ENCODE peak calls at places on chromosome 1, in six cellular contexts. One of them, this sample, is unnamed.

GRCh38 chr1:214604543-214604942 is 1.5 kb downstream of the CENPF start:
- DNase-seq in COR-L47: no peak
- DNase-seq in activated effector memory CD4-positive, alpha-beta T cell treated with anti-CD3 and anti-CD28 coated beads, Interleukin-2, amount 50 U/mL, for 16 hours: no peak
- DNase-seq in T-helper 1 cell: no peak
- DNase-seq in CD8-positive, alpha-beta T cell: no peak
- DNase-seq in effector memory CD4-positive, alpha-beta T cell: no peak
- DNase-seq in this sample: no peak

GRCh38 chr1:226123212-226123560 is 60.7 kb downstream of the H3-3A start:
- DNase-seq in COR-L47: no peak
- DNase-seq in activated effector memory CD4-positive, alpha-beta T cell treated with anti-CD3 and anti-CD28 coated beads, Interleukin-2, amount 50 U/mL, for 16 hours: no peak
- DNase-seq in T-helper 1 cell: no peak
- DNase-seq in CD8-positive, alpha-beta T cell: no peak
- DNase-seq in effector memory CD4-positive, alpha-beta T cell: no peak
- DNase-seq in this sample: no peak

GRCh38 chr1:210233495-210234253 is 1.1 kb downstream of the SERTAD4 start:
- DNase-seq in COR-L47: no peak
- DNase-seq in activated effector memory CD4-positive, alpha-beta T cell treated with anti-CD3 and anti-CD28 coated beads, Interleukin-2, amount 50 U/mL, for 16 hours: peak; percentile 64
- DNase-seq in T-helper 1 cell: no peak
- DNase-seq in CD8-positive, alpha-beta T cell: no peak
- DNase-seq in effector memory CD4-positive, alpha-beta T cell: no peak
- DNase-seq in this sample: no peak

GRCh38 chr1:238343869-238344268 is 453.1 kb upstream of the ZP4 start:
- DNase-seq in COR-L47: no peak
- DNase-seq in activated effector memory CD4-positive, alpha-beta T cell treated with anti-CD3 and anti-CD28 coated beads, Interleukin-2, amount 50 U/mL, for 16 hours: no peak
- DNase-seq in T-helper 1 cell: no peak
- DNase-seq in CD8-positive, alpha-beta T cell: no peak
- DNase-seq in effector memory CD4-positive, alpha-beta T cell: no peak
- DNase-seq in this sample: no peak

GRCh38 chr1:242129103-242129502 is 130.2 kb upstream of the MAP1LC3C start:
- DNase-seq in COR-L47: peak; percentile 25
- DNase-seq in activated effector memory CD4-positive, alpha-beta T cell treated with anti-CD3 and anti-CD28 coated beads, Interleukin-2, amount 50 U/mL, for 16 hours: no peak
- DNase-seq in T-helper 1 cell: no peak
- DNase-seq in CD8-positive, alpha-beta T cell: no peak
- DNase-seq in effector memory CD4-positive, alpha-beta T cell: no peak
- DNase-seq in this sample: no peak

GRCh38 chr1:207919523-207920210 is 8.7 kb upstream of the CD34 start:
- DNase-seq in COR-L47: no peak
- DNase-seq in activated effector memory CD4-positive, alpha-beta T cell treated with anti-CD3 and anti-CD28 coated beads, Interleukin-2, amount 50 U/mL, for 16 hours: no peak
- DNase-seq in T-helper 1 cell: no peak
- DNase-seq in CD8-positive, alpha-beta T cell: no peak
- DNase-seq in effector memory CD4-positive, alpha-beta T cell: no peak
- DNase-seq in this sample: no peak

GRCh38 chr1:69700770-69701169 is 133.0 kb downstream of the LRRC7 start:
- DNase-seq in COR-L47: peak; percentile 9
- DNase-seq in activated effector memory CD4-positive, alpha-beta T cell treated with anti-CD3 and anti-CD28 coated beads, Interleukin-2, amount 50 U/mL, for 16 hours: no peak
- DNase-seq in T-helper 1 cell: no peak
- DNase-seq in CD8-positive, alpha-beta T cell: no peak
- DNase-seq in effector memory CD4-positive, alpha-beta T cell: no peak
- DNase-seq in this sample: no peak

GRCh38 chr1:183070923-183071618 is 47.9 kb downstream of the LAMC1 start:
- DNase-seq in COR-L47: no peak
- DNase-seq in activated effector memory CD4-positive, alpha-beta T cell treated with anti-CD3 and anti-CD28 coated beads, Interleukin-2, amount 50 U/mL, for 16 hours: no peak
- DNase-seq in T-helper 1 cell: no peak
- DNase-seq in CD8-positive, alpha-beta T cell: no peak
- DNase-seq in effector memory CD4-positive, alpha-beta T cell: no peak
- DNase-seq in this sample: peak; percentile 75

GRCh38 chr1:67830226-67830625 is 3.0 kb downstream of the GNG12 start:
- DNase-seq in COR-L47: no peak
- DNase-seq in activated effector memory CD4-positive, alpha-beta T cell treated with anti-CD3 and anti-CD28 coated beads, Interleukin-2, amount 50 U/mL, for 16 hours: no peak
- DNase-seq in T-helper 1 cell: no peak
- DNase-seq in CD8-positive, alpha-beta T cell: no peak
- DNase-seq in effector memory CD4-positive, alpha-beta T cell: no peak
- DNase-seq in this sample: no peak